ENCODE peak calls at places on chromosomes 4 and X, in four cellular contexts. V is HFFc6, Z is HEK293T, J is LHCN-M2. K is an unnamed sample.

GRCh38 chr4:102474736-102475504 is 26.2 kb upstream of the NFKB1 start:
- DNase-seq in J (no peak), Z (no peak), V (no peak), K (no peak)

GRCh38 chrX:46840946-46841740 is 4.3 kb downstream of the RP2 start:
- DNase-seq in Z (no peak), J (peak; percentile 26), V (no peak), K (no peak)

GRCh38 chr4:145565328-145565727 is 53.9 kb upstream of the MMAA start:
- DNase-seq in J (peak; percentile 66), Z (no peak), V (no peak), K (no peak)

GRCh38 chrX:48937065-48937907 is 18.5 kb upstream of the PIM2 start:
- DNase-seq in V (no peak), Z (no peak), J (no peak), K (peak; percentile 94)

GRCh38 chr4:75633846-75634245 is 3.5 kb upstream of the CDKL2 start:
- DNase-seq in J (peak; percentile 59), V (peak; percentile 50), Z (no peak), K (no peak)

GRCh38 chr4:108620933-108621905 is 843 bp downstream of the RPL34 start:
- DNase-seq in V (no peak), Z (no peak), J (no peak), K (no peak)

GRCh38 chrX:51461053-51462050 is 35.0 kb downstream of the NUDT11 start:
- DNase-seq in Z (peak; percentile 23), V (no peak), J (peak; percentile 7), K (peak; percentile 20)

GRCh38 chrX:104641176-104641575 is 75.2 kb downstream of the IL1RAPL2 start:
- DNase-seq in Z (peak; percentile 43), J (no peak), V (no peak), K (no peak)

GRCh38 chr4:165915215-165915614 is 42.2 kb downstream of the TLL1 start:
- DNase-seq in J (no peak), V (no peak), Z (no peak), K (no peak)

GRCh38 chr4:64539234-64539849 is 130.1 kb upstream of the TECRL start:
- DNase-seq in Z (peak; percentile 56), V (peak; percentile 63), J (peak; percentile 44), K (peak; percentile 35)

GRCh38 chrX:69290327-69290726 is 125.1 kb upstream of the PJA1 start:
- DNase-seq in V (no peak), Z (peak; percentile 27), J (no peak), K (no peak)